ENCODE peak calls at places on chromosomes 12 and 14, in seven cellular contexts. J is AG09309, N is cardiac muscle cell, B is lower lobe of right lung, L is MM.1S, Q is pancreas, H is astrocyte of the spinal cord. V is an unnamed sample.

GRCh38 chr12:78241472-78241871 is 410.8 kb downstream of the NAV3 start:
- DNase-seq in J (no peak), N (no peak), B (no peak), L (no peak), Q (no peak), H (no peak), V (no peak)

GRCh38 chr12:82595946-82596345 is 90.8 kb upstream of the TMTC2 start:
- DNase-seq in J (no peak), N (no peak), B (no peak), L (no peak), Q (no peak), H (no peak), V (no peak)

GRCh38 chr12:107992870-107993451 is 136.1 kb upstream of the WSCD2 start:
- DNase-seq in J (no peak), N (peak; percentile 74), B (no peak), L (peak; percentile 64), Q (no peak), H (peak; percentile 2), V (no peak)

GRCh38 chr14:37595809-37596595 is 573 bp downstream of the TTC6 start:
- DNase-seq in J (no peak), N (no peak), B (peak; percentile 86), L (peak; percentile 79), Q (no peak), H (no peak), V (peak; percentile 89)

GRCh38 chr14:85316701-85317100 is 213.2 kb upstream of the FLRT2 start:
- DNase-seq in J (no peak), N (no peak), B (no peak), L (no peak), Q (no peak), H (no peak), V (no peak)

GRCh38 chr12:100857971-100858370 is 63.4 kb downstream of the ANO4 start:
- DNase-seq in J (no peak), N (no peak), B (no peak), L (no peak), Q (no peak), H (no peak), V (no peak)

GRCh38 chr14:50791201-50791600 is 39.8 kb downstream of the NIN start:
- DNase-seq in J (no peak), N (no peak), B (no peak), L (no peak), Q (no peak), H (no peak), V (no peak)

GRCh38 chr14:91303091-91303923 is 58.8 kb upstream of the GPR68 start:
- DNase-seq in J (no peak), N (peak; percentile 67), B (peak; percentile 41), L (peak; percentile 26), Q (no peak), H (no peak), V (no peak)

GRCh38 chr12:41981758-41982157 is 162.9 kb downstream of the GXYLT1 start:
- DNase-seq in J (no peak), N (no peak), B (no peak), L (no peak), Q (no peak), H (peak; percentile 36), V (no peak)

GRCh38 chr14:74627071-74627470 is 15.0 kb upstream of the LTBP2 start:
- DNase-seq in J (no peak), N (no peak), B (no peak), L (no peak), Q (no peak), H (no peak), V (no peak)

GRCh38 chr12:52203126-52203921 is 11.5 kb upstream of the KRT80 start:
- DNase-seq in J (no peak), N (no peak), B (peak; percentile 76), L (no peak), Q (peak; percentile 74), H (peak; percentile 57), V (peak; percentile 67)

GRCh38 chr14:101862177-101862576 is 100.7 kb downstream of the PPP2R5C start:
- DNase-seq in J (peak; percentile 18), N (no peak), B (no peak), L (no peak), Q (peak; percentile 10), H (peak; percentile 62), V (no peak)

GRCh38 chr14:91548145-91548544 is 38.0 kb upstream of the PPP4R3A start:
- DNase-seq in J (no peak), N (no peak), B (no peak), L (no peak), Q (no peak), H (no peak), V (no peak)

GRCh38 chr14:70780396-70781075 is 28.8 kb downstream of the MAP3K9 start:
- DNase-seq in J (no peak), N (peak; percentile 3), B (peak; percentile 60), L (no peak), Q (peak; percentile 23), H (no peak), V (peak; percentile 59)

GRCh38 chr12:69908208-69908607 is 83.2 kb downstream of the MYRFL start:
- DNase-seq in J (no peak), N (no peak), B (no peak), L (no peak), Q (no peak), H (no peak), V (no peak)

GRCh38 chr14:105508069-105508468 is 17.0 kb downstream of the TEDC1 start:
- DNase-seq in J (no peak), N (no peak), B (no peak), L (no peak), Q (no peak), H (no peak), V (no peak)

GRCh38 chr12:5922500-5922899 is 22.6 kb downstream of the ANO2 start:
- DNase-seq in J (no peak), N (no peak), B (no peak), L (no peak), Q (no peak), H (no peak), V (no peak)

GRCh38 chr12:50619610-50619958 is 114.8 kb downstream of the DIP2B start:
- DNase-seq in J (no peak), N (no peak), B (no peak), L (no peak), Q (no peak), H (no peak), V (no peak)

GRCh38 chr14:67882973-67883372 is 63.4 kb downstream of the RAD51B start:
- DNase-seq in J (no peak), N (no peak), B (no peak), L (no peak), Q (no peak), H (no peak), V (no peak)

GRCh38 chr12:113472191-113473190 is 820 bp upstream of the LHX5 start:
- DNase-seq in J (no peak), N (peak; percentile 14), B (no peak), L (no peak), Q (no peak), H (no peak), V (no peak)

GRCh38 chr12:3629082-3629830 is 123.7 kb downstream of the CRACR2A start:
- DNase-seq in J (no peak), N (no peak), B (no peak), L (no peak), Q (no peak), H (no peak), V (no peak)

GRCh38 chr12:82708507-82708906 is 21.8 kb downstream of the TMTC2 start:
- DNase-seq in J (no peak), N (no peak), B (no peak), L (no peak), Q (no peak), H (no peak), V (peak; percentile 20)

GRCh38 chr14:104858811-104859426 is 6.1 kb upstream of the CEP170B start:
- DNase-seq in J (no peak), N (no peak), B (no peak), L (no peak), Q (no peak), H (no peak), V (no peak)

DNA sequence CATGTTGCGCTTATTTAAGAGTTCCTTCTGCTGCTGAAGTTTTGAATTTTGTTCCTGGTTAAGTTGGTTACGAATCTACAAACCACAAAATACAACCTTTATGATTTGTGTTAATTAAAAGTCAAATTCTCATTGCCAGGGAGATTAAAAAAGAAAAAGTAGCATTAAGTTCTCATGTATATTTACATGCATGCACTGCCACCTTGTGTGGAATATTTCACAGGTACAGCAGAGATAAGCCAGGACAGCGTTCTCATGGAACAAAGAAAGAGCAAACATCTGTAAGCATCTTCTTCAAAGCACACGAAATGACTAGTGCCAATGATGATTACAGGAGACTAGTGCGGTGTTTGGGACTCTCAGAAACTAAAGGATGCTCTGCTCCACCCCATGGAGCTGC is 34.2 kb downstream of the ZFYVE21 start:
- DNase-seq in J (no peak), N (no peak), B (no peak), L (no peak), Q (no peak), H (no peak), V (no peak)
- TF ChIP-seq CTCF in J (no peak), N (no peak), B (peak; percentile 15), L (no peak), Q (no peak), H (peak; percentile 9), V (no peak)

GRCh38 chr12:47361389-47362031 is 281.8 kb upstream of the AMIGO2 start:
- DNase-seq in J (no peak), N (no peak), B (no peak), L (peak; percentile 79), Q (no peak), H (no peak), V (peak; percentile 27)
- H3K4me3 ChIP-seq in J (no peak overlapping the region), N (no peak overlapping the region), B (peak overlapping the region; percentile 18), L (peak overlapping the region; percentile 50), Q (no peak overlapping the region), H (no peak overlapping the region), V (no peak overlapping the region)

DNA sequence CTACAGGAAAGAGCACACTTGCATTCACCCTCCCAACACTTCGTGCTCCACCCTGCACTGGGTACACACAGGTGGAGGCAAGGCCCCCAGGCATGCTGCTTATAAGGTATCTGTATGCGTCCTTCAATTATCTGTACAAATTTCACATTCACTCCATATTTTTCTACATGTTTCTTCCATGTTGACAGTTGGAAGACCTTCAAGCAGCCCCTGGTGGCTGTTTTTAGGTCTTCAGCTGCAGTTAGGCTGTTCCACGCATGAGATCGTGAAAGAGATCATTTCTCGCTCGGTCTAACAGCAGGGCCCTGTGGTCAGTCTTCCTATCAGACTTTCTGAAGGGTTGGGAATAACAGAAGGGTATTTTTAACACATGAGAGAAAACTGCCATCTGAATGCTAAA is 47.1 kb downstream of the PLXNC1 start:
- DNase-seq in J (no peak), N (no peak), B (no peak), L (no peak), Q (no peak), H (no peak), V (no peak)
- TF ChIP-seq CTCF in J (no peak), N (no peak), B (no peak), L (peak; percentile 25), Q (no peak), H (no peak), V (no peak)

DNA sequence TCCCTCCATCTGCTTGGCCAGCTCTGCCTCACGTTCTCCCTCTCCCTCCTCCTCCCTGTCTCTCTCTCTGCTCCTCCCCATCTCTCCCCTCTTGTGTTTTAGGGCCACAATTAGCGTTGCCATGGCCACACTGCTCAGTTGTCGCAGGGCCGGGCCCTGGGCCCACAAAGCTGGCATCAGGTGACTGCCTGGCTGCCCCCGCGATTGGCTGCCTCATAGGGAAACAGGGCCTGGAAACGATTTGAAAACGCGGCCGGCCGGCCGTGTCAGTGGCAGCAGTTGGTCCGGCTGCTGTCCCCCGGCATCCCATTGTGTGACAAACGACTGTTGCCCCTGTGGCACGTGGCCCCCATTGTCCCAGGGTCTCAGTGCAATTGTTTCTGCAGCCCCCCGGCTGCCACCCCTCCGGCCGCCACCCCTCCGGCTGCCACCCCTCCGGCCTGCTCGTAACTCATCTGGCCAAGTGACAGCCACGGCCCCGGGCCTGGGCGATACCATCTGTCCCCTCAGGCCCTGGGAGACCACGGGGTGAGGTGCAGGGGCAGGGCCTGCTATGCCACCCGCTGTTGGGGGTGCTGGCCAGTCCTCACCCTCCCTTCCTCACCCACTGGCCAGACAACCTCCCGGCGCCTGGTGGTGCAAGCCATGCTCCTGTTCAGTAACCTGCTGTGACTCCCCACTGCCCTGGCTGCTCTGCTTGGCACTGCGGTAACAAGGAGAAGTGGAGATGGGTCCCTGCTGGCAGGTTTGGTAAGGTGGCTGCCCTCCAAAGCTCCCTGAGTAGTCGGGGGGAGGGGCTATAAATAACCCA is 17.3 kb downstream of the FOXN4 start:
- DNase-seq in J (no peak), N (peak; percentile 89), B (no peak), L (no peak), Q (no peak), H (peak; percentile 24), V (peak; percentile 65)
- H3K4me3 ChIP-seq in J (peak overlapping the region; percentile 14), N (no peak overlapping the region), B (peak overlapping the region; percentile 28), L (no peak overlapping the region), Q (peak overlapping the region; percentile 27), H (no peak overlapping the region), V (no peak overlapping the region)